ENCODE peak calls at places on chromosomes 11 and 22, in eight cellular contexts. G is astrocyte of the spinal cord, U is brain microvascular endothelial cell, A is cardiac fibroblast, D is cardiac muscle cell, E is foreskin fibroblast, R is HFFc6, Q is osteocyte. T is an unnamed sample.
A peak's percentile ranks its signal among the peaks of the same experiment; 100 is the strongest.

GRCh38 chr22:42863349-42863911 is 6.4 kb upstream of the ARFGAP3 start:
- DNase-seq in D (peak; percentile 74), G (peak; percentile 95), Q (no peak), U (peak; percentile 84), A (peak; percentile 59), R (peak; percentile 87), E (peak; percentile 50), T (peak; percentile 47)

GRCh38 chr11:12173111-12173510 is 62.7 kb downstream of the MICAL2 start:
- DNase-seq in A (no peak), R (no peak), E (no peak), U (no peak), G (no peak), Q (no peak), D (no peak), T (no peak)

GRCh38 chr11:26134481-26135355 is 197.2 kb upstream of the ANO3 start:
- DNase-seq in G (peak; percentile 14), D (peak; percentile 18), E (peak; percentile 44), A (peak; percentile 27), U (peak; percentile 31), Q (no peak), R (no peak), T (peak; percentile 11)

GRCh38 chr22:31954535-31955326 is 10.4 kb downstream of the YWHAH start:
- DNase-seq in G (peak; percentile 29), R (no peak), U (no peak), Q (no peak), D (no peak), E (no peak), A (no peak), T (peak; percentile 45)

GRCh38 chr22:40396882-40397281 is 26.5 kb downstream of the SGSM3 start:
- DNase-seq in A (peak; percentile 92), Q (peak; percentile 88), D (peak; percentile 89), U (peak; percentile 75), R (no peak), E (peak; percentile 21), G (peak; percentile 80), T (no peak)

GRCh38 chr11:91871791-91872190 is 352.8 kb upstream of the FAT3 start:
- DNase-seq in E (no peak), R (no peak), A (no peak), Q (no peak), G (peak; percentile 8), U (no peak), D (no peak), T (peak; percentile 20)

GRCh38 chr11:19181673-19182261 is 20.0 kb downstream of the CSRP3 start:
- DNase-seq in U (no peak), Q (no peak), A (peak; percentile 35), E (no peak), D (peak; percentile 18), R (no peak), G (no peak), T (no peak)

GRCh38 chr11:130655308-130655707 is 206.9 kb downstream of the ADAMTS15 start:
- DNase-seq in R (no peak), U (no peak), G (no peak), Q (peak; percentile 6), D (no peak), A (no peak), E (no peak), T (no peak)

GRCh38 chr11:79675081-79675480 is 234.3 kb upstream of the TENM4 start:
- DNase-seq in U (no peak), Q (no peak), G (no peak), E (no peak), D (no peak), R (no peak), A (no peak), T (peak; percentile 43)

GRCh38 chr11:119065369-119065768 is 2.2 kb upstream of the VPS11 start:
- DNase-seq in A (peak; percentile 50), Q (no peak), U (peak; percentile 31), E (no peak), R (peak; percentile 38), G (peak; percentile 35), D (peak; percentile 45), T (peak; percentile 60)

GRCh38 chr11:119341222-119342022 is 739 bp upstream of the C1QTNF5 start:
- DNase-seq in A (no peak), D (no peak), Q (no peak), U (no peak), G (no peak), E (no peak), R (no peak), T (no peak)

GRCh38 chr11:118267486-118267885 is 3.4 kb upstream of the MPZL2 start:
- DNase-seq in G (no peak), U (no peak), D (no peak), A (no peak), E (no peak), Q (no peak), R (no peak), T (peak; percentile 43)

GRCh38 chr11:57335023-57335342 is 709 bp downstream of the SSRP1 start:
- DNase-seq in E (no peak), R (no peak), U (no peak), Q (no peak), D (no peak), G (no peak), A (no peak), T (no peak)

GRCh38 chr11:110409174-110409573 is 20.6 kb upstream of the FDX1 start:
- DNase-seq in E (peak; percentile 40), A (peak; percentile 55), R (no peak), D (peak; percentile 71), U (no peak), G (no peak), Q (no peak), T (peak; percentile 47)

GRCh38 chr11:36060926-36061325 is 117.1 kb downstream of the LDLRAD3 start:
- DNase-seq in G (no peak), R (no peak), Q (no peak), D (peak; percentile 48), A (no peak), E (no peak), U (no peak), T (no peak)

GRCh38 chr11:64638017-64638664 is 47.1 kb downstream of the SLC22A12 start:
- DNase-seq in D (peak; percentile 26), Q (no peak), R (no peak), E (no peak), A (no peak), G (no peak), U (no peak), T (no peak)

GRCh38 chr11:92480519-92480918 is 255.9 kb downstream of the FAT3 start:
- DNase-seq in Q (no peak), R (no peak), U (peak; percentile 13), A (no peak), E (no peak), D (peak; percentile 1), G (peak; percentile 10), T (no peak)

GRCh38 chr11:117830072-117830471 is 5.5 kb upstream of the FXYD2 start:
- DNase-seq in R (no peak), E (no peak), G (no peak), U (no peak), D (no peak), Q (no peak), A (no peak), T (no peak)

GRCh38 chr11:65014146-65014960 is at the start of gene ARL2:
- DNase-seq in U (no peak), E (no peak), A (no peak), R (no peak), D (no peak), Q (no peak), G (no peak), T (no peak)

GRCh38 chr11:23730307-23730998 is 766.4 kb upstream of the LUZP2 start:
- DNase-seq in D (no peak), E (no peak), Q (no peak), G (no peak), A (no peak), R (no peak), U (no peak), T (no peak)

DNA sequence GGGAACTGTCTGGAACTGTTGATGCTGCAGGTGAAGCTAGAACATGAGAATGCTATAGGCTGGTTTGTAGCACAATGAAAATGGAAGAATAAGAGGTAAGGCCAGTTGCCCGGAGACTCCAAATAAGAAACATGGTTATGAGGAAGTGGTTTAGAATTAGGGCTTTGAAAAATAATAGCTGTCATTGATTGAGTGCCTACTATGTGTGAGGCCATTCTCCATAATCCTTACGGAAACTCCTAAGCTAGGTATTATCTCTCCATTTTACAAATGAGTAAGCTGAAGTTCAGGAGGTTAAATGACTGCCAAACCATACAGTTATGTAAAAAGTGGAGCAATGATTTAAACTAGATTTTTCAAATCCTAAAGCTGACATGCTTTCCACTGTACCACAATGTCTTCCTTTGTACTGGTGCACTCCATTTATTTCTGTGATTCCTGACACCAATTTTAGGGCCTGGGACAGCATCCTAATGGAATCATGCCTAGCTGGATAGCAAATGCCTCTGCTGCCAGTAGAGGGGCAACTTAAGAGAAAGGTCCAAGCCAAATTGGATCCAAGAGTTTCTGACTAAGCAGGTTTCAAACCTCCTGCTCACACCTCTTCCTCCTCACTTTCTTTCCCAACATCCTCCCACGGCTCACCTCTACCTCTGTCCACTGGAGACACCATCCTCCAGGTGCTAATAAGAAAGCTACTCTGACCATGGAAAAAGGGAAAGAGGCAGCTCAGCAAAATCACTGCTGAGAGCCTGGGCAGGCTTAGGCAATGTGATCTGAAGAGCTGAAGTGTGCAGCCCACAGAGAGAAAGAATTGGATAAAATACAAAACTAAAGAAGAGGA is 46.9 kb upstream of the PICALM start:
- DNase-seq in A (no peak), Q (no peak), D (no peak), R (peak; percentile 16), E (no peak), U (no peak), G (peak; percentile 41), T (peak; percentile 30)
- TF ChIP-seq CTCF in A (peak; percentile 9), Q (no peak), D (no peak), R (peak; percentile 39), E (no peak), U (no peak), G (peak; percentile 23), T (no peak)

GRCh38 chr22:17114958-17115235 is 6.3 kb downstream of the TMEM121B start:
- DNase-seq in U (no peak), D (no peak), E (no peak), G (no peak), Q (no peak), R (no peak), A (no peak), T (no peak)
- TF ChIP-seq CTCF in U (no peak), D (no peak), E (no peak), G (no peak), Q (no peak), R (no peak), A (no peak), T (no peak)

DNA sequence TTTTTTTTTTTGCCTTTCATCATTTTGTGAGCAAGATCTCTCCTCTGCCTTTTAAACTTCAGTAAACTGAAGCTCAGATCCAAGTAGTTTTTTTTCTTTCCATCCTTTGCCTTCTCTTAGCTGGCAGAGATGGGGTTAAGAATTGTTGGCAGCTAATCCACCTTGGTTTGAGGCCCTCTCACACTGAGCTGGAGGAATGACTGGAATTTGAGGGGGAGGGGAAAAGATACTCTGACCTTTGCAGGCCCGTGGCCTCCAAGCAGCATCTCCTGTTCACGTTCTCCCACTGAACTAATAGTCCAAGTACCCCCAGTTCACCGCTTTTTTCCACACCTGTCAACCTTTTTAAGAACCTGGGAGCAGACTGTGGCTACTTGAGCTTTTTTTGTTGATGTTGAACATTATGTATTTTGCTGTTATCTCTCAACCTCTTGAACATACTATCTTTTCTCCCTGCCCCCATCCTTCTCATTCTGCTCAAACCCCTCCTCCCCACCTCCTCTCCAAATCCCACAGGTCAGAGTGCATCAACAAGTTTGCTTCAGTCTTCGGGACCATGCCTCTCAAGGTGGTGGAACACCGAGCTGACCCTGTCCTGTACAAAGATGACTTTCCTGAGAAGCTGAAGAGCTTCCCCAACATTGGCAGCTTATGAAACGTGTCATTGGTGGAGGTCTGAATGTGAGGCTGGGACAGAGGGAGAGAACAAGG is 66.2 kb downstream of the ALX4 start:
- DNase-seq in R (peak; percentile 18), U (peak; percentile 36), E (no peak), A (peak; percentile 86), G (peak; percentile 50), Q (no peak), D (peak; percentile 92), T (peak; percentile 22)
- TF ChIP-seq CTCF in R (no peak), U (no peak), E (no peak), A (no peak), G (no peak), Q (no peak), D (no peak), T (no peak)

GRCh38 chr22:46043339-46043738 is 66.4 kb upstream of the WNT7B start:
- DNase-seq in A (no peak), U (no peak), G (no peak), R (no peak), Q (no peak), E (no peak), D (no peak), T (no peak)
- TF ChIP-seq CTCF in A (no peak), U (no peak), G (no peak), R (no peak), Q (no peak), E (no peak), D (no peak), T (no peak)

T was measured in MCF 10A.